ENCODE peak calls at places on chromosomes 4 and X, in five cellular contexts. Z is IMR-90, L is ascending aorta, J is tibial artery, I is left lung. S is an unnamed sample.

GRCh38 chr4:142752331-142752830 is 93.7 kb downstream of the INPP4B start:
- DNase-seq in L (no peak), I (no peak), J (no peak), Z (no peak), S (no peak)

GRCh38 chr4:142402925-142403324 is 443.2 kb downstream of the INPP4B start:
- DNase-seq in I (no peak), L (no peak), J (no peak), Z (peak), S (no peak)

GRCh38 chrX:110021180-110022022 is 18.5 kb downstream of the TMEM164 start:
- DNase-seq in L (no peak), J (peak), I (no peak), Z (peak), S (no peak)

GRCh38 chrX:46737462-46737861 is 21.5 kb downstream of the SLC9A7 start:
- DNase-seq in Z (peak), L (no peak), I (no peak), J (no peak), S (no peak)

GRCh38 chr4:98572697-98573096 is 85.7 kb downstream of the TSPAN5 start:
- DNase-seq in Z (no peak), L (no peak), J (no peak), I (no peak), S (no peak)

GRCh38 chrX:40468033-40468979 is 112.5 kb upstream of the ATP6AP2 start:
- DNase-seq in Z (peak), L (no peak), J (peak), I (no peak), S (no peak)

GRCh38 chr4:167616471-167616870 is 382.2 kb upstream of the SPOCK3 start:
- DNase-seq in J (no peak), L (no peak), I (no peak), Z (no peak), S (no peak)

GRCh38 chrX:135893294-135893817 is at the start of the genes CT45A10 and SAGE1:
- DNase-seq in Z (no peak), I (no peak), L (no peak), J (no peak), S (no peak)

GRCh38 chrX:43865791-43866190 is 16.5 kb downstream of the MAOB start:
- DNase-seq in L (no peak), I (no peak), J (no peak), Z (no peak), S (no peak)

GRCh38 chr4:952881-953573 is 20.3 kb downstream of the DGKQ start:
- DNase-seq in L (no peak), Z (no peak), I (peak), J (peak), S (no peak)

DNA sequence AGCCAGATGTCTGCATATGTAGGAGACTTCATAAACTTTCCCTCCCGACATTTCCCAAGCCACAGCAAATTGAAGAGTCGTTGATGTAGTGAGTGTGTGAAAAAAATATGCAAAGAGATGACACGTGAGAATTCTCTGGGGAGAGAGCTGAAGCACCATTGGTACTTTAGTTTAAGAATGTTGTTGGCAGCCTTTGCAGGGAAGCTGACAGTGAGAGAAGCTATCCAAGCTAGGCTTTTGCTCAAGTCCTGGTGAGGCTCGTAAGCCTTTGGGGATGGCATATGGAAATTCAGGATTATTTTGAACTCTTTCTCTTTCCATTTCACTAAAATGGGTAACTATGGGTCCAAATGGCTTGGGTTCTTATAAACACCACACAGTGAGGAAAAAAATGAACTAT is 87.5 kb downstream of the GLRA2 start:
- DNase-seq in J (no peak), I (no peak), L (no peak), Z (peak), S (no peak)
- H3K27ac ChIP-seq in J (no peak), I (no peak), L (no peak), Z (peak), S (no peak)

GRCh38 chr4:8321220-8321619 is 51.7 kb downstream of the HTRA3 start:
- DNase-seq in Z (no peak), J (no peak), I (no peak), L (no peak), S (no peak)

GRCh38 chr4:8318509-8318908 is 49.0 kb downstream of the HTRA3 start:
- DNase-seq in L (no peak), Z (no peak), J (no peak), I (no peak), S (no peak)

GRCh38 chr4:8319731-8320385 is 50.3 kb downstream of the HTRA3 start:
- DNase-seq in Z (no peak), L (no peak), J (peak), I (peak), S (no peak)

GRCh38 chr4:8319061-8319460 is 49.5 kb downstream of the HTRA3 start:
- DNase-seq in I (no peak), Z (no peak), L (peak), J (peak), S (no peak)

GRCh38 chr4:8320386-8320750 is 50.8 kb downstream of the HTRA3 start:
- DNase-seq in Z (no peak), I (no peak), J (no peak), L (no peak), S (no peak)
- TF ChIP-seq CTCF in Z (no peak), I (no peak), J (no peak), L (no peak), S (no peak)

DNA sequence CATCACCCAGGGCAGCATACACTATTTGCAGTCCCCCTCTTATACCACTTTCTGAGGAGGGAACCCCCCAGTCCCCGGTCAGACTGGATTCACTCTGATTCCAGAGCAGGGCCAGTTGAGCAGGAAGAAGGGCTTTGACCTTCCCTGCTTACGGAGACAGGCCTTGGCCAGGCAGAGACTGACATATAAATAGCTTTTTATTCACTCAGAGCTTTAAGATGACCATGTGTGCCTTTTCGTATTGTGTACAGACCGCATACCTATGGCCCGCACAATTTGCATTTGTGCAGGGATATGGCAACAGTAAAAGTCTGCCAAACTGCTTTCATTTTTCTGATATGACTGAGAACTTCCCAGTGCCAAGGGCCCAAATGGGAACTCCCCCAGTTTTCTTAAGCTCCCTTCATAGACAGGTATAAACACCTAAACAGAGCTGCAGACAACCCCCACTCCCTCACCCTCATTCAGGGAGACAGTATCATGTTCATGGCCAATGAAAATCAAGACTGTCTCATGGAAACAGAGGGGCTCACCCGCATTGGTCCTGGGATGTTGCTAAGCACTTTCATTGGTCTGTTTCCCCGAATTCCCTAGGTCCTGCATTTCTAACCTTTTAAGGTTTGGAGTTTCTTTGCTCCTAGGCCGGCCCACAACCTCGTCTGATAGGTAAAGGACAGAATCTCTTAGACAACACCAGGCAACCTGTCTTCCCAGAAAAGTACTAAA is 86.0 kb downstream of the RTL5 start:
- DNase-seq in L (no peak), I (no peak), Z (no peak), J (no peak), S (peak)
- H3K27ac ChIP-seq in L (peak), I (peak), Z (no peak), J (peak), S (no peak)

GRCh38 chrX:140848800-140849199 is 139.2 kb downstream of the LINC00632 start:
- DNase-seq in J (no peak), I (no peak), Z (no peak), L (no peak), S (no peak)
- TF ChIP-seq CTCF in J (no peak), I (no peak), Z (no peak), L (no peak), S (no peak)

DNA sequence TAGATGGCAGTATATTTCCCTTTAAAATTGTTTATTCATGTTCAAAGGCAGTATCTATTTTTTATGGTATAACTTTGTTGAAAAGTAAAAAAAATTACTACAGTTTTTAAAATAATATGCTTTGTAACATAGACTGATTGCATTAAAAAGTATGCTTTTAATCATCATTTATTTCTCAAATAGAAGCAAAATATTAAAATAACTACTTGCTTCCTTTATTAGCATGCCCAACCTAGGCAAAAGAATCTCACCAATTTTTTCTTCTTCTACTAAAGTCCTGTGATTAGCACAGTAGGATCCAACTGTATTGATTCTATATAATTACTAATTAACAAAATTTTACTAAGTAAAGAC is 69.6 kb upstream of the NFKB1 start:
- DNase-seq in I (no peak), L (no peak), J (no peak), Z (no peak), S (no peak)
- H3K27ac ChIP-seq in I (peak), L (peak), J (no peak), Z (no peak), S (no peak)

GRCh38 chr4:107734120-107734519 is 14.1 kb upstream of the PAPSS1 start:
- DNase-seq in I (no peak), L (no peak), J (no peak), Z (no peak), S (no peak)
- TF ChIP-seq CTCF in I (no peak), L (no peak), J (no peak), Z (peak), S (no peak)